ENCODE peak calls at places on chromosomes 11 and 22, in six cellular contexts. R is stomach; Y is CD8-positive, alpha-beta T cell; E is tibial nerve; A is A549; K is heart right ventricle. S is an unnamed sample.

GRCh38 chr11:126082251-126083109 is 19.8 kb upstream of the CDON start:
- DNase-seq in E (no peak), Y (no peak), K (no peak), A (no peak), R (no peak), S (no peak)

GRCh38 chr11:104897891-104898684 is at the start of gene CASP12:
- DNase-seq in K (no peak), A (no peak), E (no peak), R (no peak), Y (no peak), S (no peak)

GRCh38 chr11:116733959-116734517 is 38.7 kb downstream of the BUD13 start:
- DNase-seq in E (no peak), A (no peak), K (no peak), R (no peak), Y (no peak), S (no peak)

GRCh38 chr11:86174101-86175046 is 70.2 kb upstream of the EED start:
- DNase-seq in E (peak; percentile 64), A (peak; percentile 67), K (peak; percentile 69), R (peak; percentile 44), Y (no peak), S (peak; percentile 55)

GRCh38 chr11:278001-278951 is at the start of gene NLRP6:
- DNase-seq in R (no peak), A (no peak), Y (no peak), E (no peak), K (no peak), S (no peak)

GRCh38 chr22:33519140-33519973 is 400.9 kb downstream of the LARGE1 start:
- DNase-seq in K (no peak), E (peak; percentile 76), A (peak; percentile 71), R (no peak), Y (no peak), S (peak; percentile 30)

GRCh38 chr22:31956360-31956759 is 12.0 kb downstream of the YWHAH start:
- DNase-seq in R (no peak), A (no peak), E (no peak), K (no peak), Y (no peak), S (no peak)

GRCh38 chr22:33047744-33048143 is 10.4 kb downstream of the SYN3 start:
- DNase-seq in Y (no peak), R (no peak), E (no peak), A (no peak), K (no peak), S (no peak)

GRCh38 chr11:118048472-118049370 is 28.2 kb upstream of the TMPRSS4 start:
- DNase-seq in K (no peak), A (no peak), E (no peak), Y (no peak), R (peak; percentile 20), S (no peak)

GRCh38 chr11:27385245-27385644 is 22.2 kb upstream of the CCDC34 start:
- DNase-seq in E (no peak), K (no peak), A (peak; percentile 36), Y (no peak), R (no peak), S (no peak)

GRCh38 chr11:122516686-122517085 is 138.8 kb upstream of the UBASH3B start:
- DNase-seq in R (no peak), A (no peak), E (no peak), Y (no peak), K (no peak), S (no peak)

GRCh38 chr11:102882389-102883024 is 7.7 kb upstream of the MMP12 start:
- DNase-seq in Y (no peak), E (no peak), R (no peak), A (no peak), K (no peak), S (no peak)

GRCh38 chr11:122995526-122995925 is 13.9 kb upstream of the BSX start:
- DNase-seq in E (no peak), Y (no peak), K (no peak), A (no peak), R (no peak), S (no peak)

GRCh38 chr11:6681949-6682348 is 1.2 kb downstream of the MRPL17 start:
- DNase-seq in K (no peak), R (no peak), E (no peak), Y (no peak), A (no peak), S (no peak)

GRCh38 chr11:87628161-87628560 is 547.1 kb downstream of the RAB38 start:
- DNase-seq in K (no peak), A (no peak), E (no peak), R (no peak), Y (no peak), S (no peak)

GRCh38 chr22:20775342-20775895 is 1.5 kb downstream of the SERPIND1 start:
- DNase-seq in Y (no peak), R (no peak), K (no peak), E (no peak), A (no peak), S (no peak)

GRCh38 chr22:20773793-20774212 is at the start of gene SERPIND1:
- DNase-seq in K (no peak), A (no peak), E (no peak), R (no peak), Y (no peak), S (no peak)

GRCh38 chr22:20774882-20775281 is 969 bp downstream of the SERPIND1 start:
- DNase-seq in A (no peak), R (no peak), E (no peak), K (no peak), Y (no peak), S (no peak)

GRCh38 chr22:20776624-20777405 is 2.9 kb downstream of the SERPIND1 start:
- DNase-seq in A (no peak), E (no peak), K (no peak), R (no peak), Y (no peak), S (no peak)

GRCh38 chr22:20771918-20772625 is 1.8 kb upstream of the SERPIND1 start:
- DNase-seq in E (no peak), Y (no peak), R (no peak), K (no peak), A (peak; percentile 21), S (no peak)
- TF ChIP-seq CTCF in E (no peak), Y (no peak), R (no peak), K (no peak), A (no peak), S (no peak)

GRCh38 chr22:49975543-49976389 is 15.2 kb downstream of the PIM3 start:
- DNase-seq in K (peak; percentile 10), Y (no peak), R (peak; percentile 23), A (peak; percentile 41), E (no peak), S (peak; percentile 27)
- H3K27ac ChIP-seq in K (no peak overlapping the region), Y (no peak overlapping the region), R (no peak overlapping the region), A (peak overlapping the region; percentile 73), E (peak overlapping the region; percentile 57), S (peak overlapping the region; percentile 2)

GRCh38 chr11:2643746-2644145 is 56.0 kb downstream of the KCNQ1OT1 start:
- DNase-seq in A (no peak), R (no peak), E (no peak), Y (no peak), K (no peak), S (no peak)
- H3K9me3 ChIP-seq in A (peaks cover 88% of the 10 kb centered on the region), R (peaks cover 100% of the 10 kb centered on the region), E (peaks cover 99% of the 10 kb centered on the region), Y (peaks cover 5% of the 10 kb centered on the region), K (peaks cover 96% of the 10 kb centered on the region), S (peaks cover 11% of the 10 kb centered on the region)

GRCh38 chr11:119720311-119720710 is 8.7 kb downstream of the NECTIN1 start:
- DNase-seq in A (no peak), Y (no peak), K (no peak), E (no peak), R (no peak), S (no peak)

GRCh38 chr11:119723952-119724325 is 5.1 kb downstream of the NECTIN1 start:
- DNase-seq in K (no peak), E (no peak), R (no peak), Y (no peak), A (no peak), S (no peak)

GRCh38 chr11:119723243-119723951 is 5.6 kb downstream of the NECTIN1 start:
- DNase-seq in E (no peak), K (no peak), Y (no peak), R (no peak), A (no peak), S (no peak)

GRCh38 chr11:119722281-119722794 is 6.7 kb downstream of the NECTIN1 start:
- DNase-seq in R (peak; percentile 67), E (no peak), Y (no peak), A (no peak), K (no peak), S (no peak)

DNA sequence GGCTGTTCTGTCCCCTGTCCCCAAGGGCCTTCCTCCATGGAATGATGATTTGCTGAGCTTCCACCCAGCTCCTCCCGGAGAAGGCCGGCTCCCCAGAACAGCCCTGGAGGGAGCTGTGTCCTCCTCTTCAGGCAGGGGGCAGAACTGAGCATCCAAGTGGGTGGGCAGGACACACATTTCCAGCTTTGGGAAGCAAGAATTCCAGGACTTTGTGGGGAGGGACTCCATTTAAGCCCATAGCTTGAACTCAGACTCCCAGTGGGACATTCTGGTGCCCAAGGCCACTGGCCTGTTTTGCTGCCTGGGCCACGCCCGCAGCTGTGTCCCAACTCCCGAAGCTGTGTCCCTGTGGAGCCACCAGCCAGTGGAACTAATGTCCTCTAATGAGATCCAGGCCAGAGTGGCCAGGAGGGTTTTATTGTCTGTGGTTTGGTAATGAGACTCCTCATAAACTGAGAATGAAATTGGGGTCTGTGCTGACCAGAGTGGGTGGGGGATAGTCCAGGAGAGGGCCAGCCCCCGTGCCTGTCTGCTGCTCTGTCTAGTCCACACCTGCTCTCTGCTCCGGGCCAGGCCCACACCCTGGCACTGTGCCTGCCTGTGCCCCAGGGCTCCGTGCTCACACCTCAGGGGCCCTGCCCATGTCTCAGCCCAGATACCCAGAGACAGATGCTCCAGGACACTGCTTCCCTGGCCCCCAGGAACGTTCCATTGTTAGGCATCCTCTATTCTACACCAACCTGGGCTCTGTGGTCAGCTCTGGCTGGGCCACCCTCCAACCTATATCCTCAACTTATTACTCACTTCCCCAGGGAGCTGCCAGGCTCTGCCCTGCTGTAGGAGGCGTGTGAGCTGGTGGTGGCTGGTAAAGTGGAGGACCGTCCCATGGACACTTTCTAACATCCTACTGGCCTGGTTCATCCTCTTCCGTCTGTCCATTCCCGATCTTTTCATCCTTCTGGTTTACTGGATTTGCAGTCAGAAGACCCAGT is 7.6 kb downstream of the NECTIN1 start:
- DNase-seq in E (no peak), R (no peak), A (peak; percentile 21), K (peak; percentile 56), Y (no peak), S (no peak)
- TF ChIP-seq CTCF in E (peak; percentile 38), R (no peak), A (no peak), K (peak; percentile 55), Y (no peak), S (no peak)

DNA sequence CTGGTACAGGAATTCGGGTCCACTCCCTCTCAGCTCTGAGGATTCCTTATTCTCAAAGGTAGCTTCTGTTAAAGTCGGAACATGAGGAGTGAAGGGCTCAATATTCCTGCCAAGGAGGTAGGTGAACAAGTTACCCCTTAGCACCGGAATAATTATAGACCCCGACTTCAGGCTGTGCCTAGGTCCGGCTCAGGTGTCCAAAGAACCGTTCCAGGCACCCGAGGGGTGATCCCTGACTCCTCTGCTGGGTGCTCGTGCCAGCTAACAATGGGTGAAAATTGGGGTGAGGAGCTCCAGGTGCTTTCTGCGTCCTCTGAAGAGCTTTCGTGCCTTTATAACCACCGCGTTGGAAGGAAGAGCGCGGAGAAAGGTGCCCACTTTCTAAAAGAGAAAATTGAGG is 445 bp downstream of the CYB561A3 start:
- DNase-seq in A (no peak), K (no peak), E (no peak), R (no peak), Y (no peak), S (no peak)
- H3K27ac ChIP-seq in A (peak overlapping the region; percentile 96), K (peak overlapping the region; percentile 100), E (peak overlapping the region; percentile 99), R (peak overlapping the region; percentile 91), Y (peak overlapping the region; percentile 87), S (peak overlapping the region; percentile 100)

S was measured in lung.